ENCODE peak calls at places on chromosomes 4 and X, in nine cellular contexts. A is CD8-positive, alpha-beta T cell; Z is PC-3; R is uterus; L is endodermal cell; D is BE2C; J is OCI-LY7; V is transverse colon; Q is colonic mucosa. B is an unnamed sample. For H3K36me3, the result is how much of the 10 kb centered on the place peaks cover.

GRCh38 chrX:115344885-115345653 is 55.6 kb downstream of the LUZP4 start:
- DNase-seq in A (no peak), Z (peak), R (peak), L (peak), D (peak), J (no peak), V (peak), Q (peak), B (no peak)

GRCh38 chr4:7390906-7391636 is 43.7 kb downstream of the PSAPL1 start:
- DNase-seq in A (no peak), Z (no peak), R (no peak), L (peak), D (no peak), J (no peak), V (no peak), Q (no peak), B (no peak)

GRCh38 chr4:55808187-55808586 is 11.4 kb upstream of the EXOC1L start:
- DNase-seq in A (no peak), Z (no peak), R (no peak), L (no peak), D (peak), J (no peak), V (no peak), Q (no peak), B (no peak)

GRCh38 chrX:13055486-13055885 is 11.1 kb upstream of the FAM9C start:
- DNase-seq in A (no peak), Z (no peak), R (no peak), L (no peak), D (no peak), J (no peak), V (no peak), Q (no peak), B (no peak)

GRCh38 chrX:49053223-49054072 is 5.4 kb upstream of the CCDC120 start:
- DNase-seq in A (peak), Z (peak), R (peak), L (peak), D (peak), J (peak), V (peak), Q (no peak), B (peak)

GRCh38 chr4:30726090-30726668 is 6.0 kb downstream of the PCDH7 start:
- DNase-seq in A (no peak), Z (no peak), R (no peak), L (no peak), D (no peak), J (no peak), V (no peak), Q (no peak), B (no peak)

GRCh38 chr4:37827030-37827705 is 682 bp downstream of the PGM2 start:
- DNase-seq in A (no peak), Z (peak), R (peak), L (no peak), D (no peak), J (peak), V (peak), Q (peak), B (no peak)

GRCh38 chr4:121096629-121097028 is 24.3 kb upstream of the NDNF start:
- DNase-seq in A (no peak), Z (peak), R (no peak), L (no peak), D (no peak), J (peak), V (no peak), Q (no peak), B (no peak)

GRCh38 chr4:126614456-126614855 is 1018.3 kb upstream of the INTU start:
- DNase-seq in A (no peak), Z (no peak), R (no peak), L (no peak), D (no peak), J (no peak), V (no peak), Q (no peak), B (no peak)

GRCh38 chr4:145278341-145279121 is 98.1 kb upstream of the OTUD4 start:
- DNase-seq in A (no peak), Z (peak), R (no peak), L (no peak), D (no peak), J (no peak), V (no peak), Q (no peak), B (peak)

DNA sequence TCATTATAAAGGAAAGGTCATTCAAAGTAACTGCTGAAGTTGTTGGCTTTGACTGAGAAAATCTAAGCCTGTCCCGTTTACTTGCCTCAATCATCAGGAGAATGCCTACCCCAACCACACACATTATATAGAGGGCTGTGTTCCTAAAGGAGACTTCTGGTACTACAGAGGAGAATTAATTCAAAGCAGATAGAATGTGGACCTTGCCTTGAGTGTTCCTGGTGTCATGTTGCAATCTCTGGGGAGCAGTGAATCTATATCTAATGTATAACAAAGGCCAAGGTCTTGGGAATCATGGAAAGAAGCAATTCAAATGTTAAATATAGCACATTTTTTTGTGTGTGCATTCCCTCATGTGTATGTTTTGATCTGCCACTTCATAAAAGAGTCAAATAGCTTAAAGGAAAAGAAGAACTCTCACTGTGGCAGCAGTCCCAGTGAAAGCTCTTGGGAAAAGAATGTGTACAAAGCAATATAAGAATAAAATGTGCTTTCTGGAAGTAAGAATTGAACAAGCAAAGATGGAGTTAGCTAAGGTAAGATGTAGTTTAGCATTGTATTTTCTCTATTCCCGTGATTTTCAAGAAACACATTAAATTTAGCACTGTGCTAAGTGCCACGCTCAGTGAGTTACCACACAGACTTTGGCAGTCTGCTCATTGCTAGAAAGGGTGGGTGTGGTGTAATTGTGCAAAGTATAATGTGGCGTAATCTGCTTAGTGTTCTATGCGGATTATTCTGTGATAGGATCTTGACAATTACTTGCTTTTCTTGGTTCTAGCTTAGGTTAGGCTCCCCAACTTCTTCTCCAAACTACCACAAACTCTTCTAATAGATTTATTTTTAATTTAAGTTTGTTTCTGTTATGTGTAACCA is 13.7 kb downstream of the ADH6 start:
- DNase-seq in A (no peak), Z (no peak), R (peak), L (no peak), D (no peak), J (no peak), V (peak), Q (peak), B (no peak)
- TF ChIP-seq CTCF in A (no peak), Z (no peak), R (no peak), L (peak), D (peak), J (no peak), V (no peak), Q (no peak), B (no peak)

GRCh38 chr4:757111-757510 is 51.5 kb downstream of the PCGF3 start:
- DNase-seq in A (no peak), Z (no peak), R (no peak), L (no peak), D (no peak), J (no peak), V (no peak), Q (no peak), B (no peak)
- H3K36me3 ChIP-seq in A (under half), Z (under half), R (under half), L (half or more), D (under half), J (under half), V (under half), Q (under half), B (under half)

GRCh38 chr4:66351761-66352160 is 681.5 kb upstream of the EPHA5 start:
- DNase-seq in A (no peak), Z (peak), R (no peak), L (no peak), D (no peak), J (no peak), V (no peak), Q (no peak), B (no peak)
- TF ChIP-seq CTCF in A (no peak), Z (no peak), R (no peak), L (no peak), D (no peak), J (no peak), V (no peak), Q (no peak), B (no peak)

DNA sequence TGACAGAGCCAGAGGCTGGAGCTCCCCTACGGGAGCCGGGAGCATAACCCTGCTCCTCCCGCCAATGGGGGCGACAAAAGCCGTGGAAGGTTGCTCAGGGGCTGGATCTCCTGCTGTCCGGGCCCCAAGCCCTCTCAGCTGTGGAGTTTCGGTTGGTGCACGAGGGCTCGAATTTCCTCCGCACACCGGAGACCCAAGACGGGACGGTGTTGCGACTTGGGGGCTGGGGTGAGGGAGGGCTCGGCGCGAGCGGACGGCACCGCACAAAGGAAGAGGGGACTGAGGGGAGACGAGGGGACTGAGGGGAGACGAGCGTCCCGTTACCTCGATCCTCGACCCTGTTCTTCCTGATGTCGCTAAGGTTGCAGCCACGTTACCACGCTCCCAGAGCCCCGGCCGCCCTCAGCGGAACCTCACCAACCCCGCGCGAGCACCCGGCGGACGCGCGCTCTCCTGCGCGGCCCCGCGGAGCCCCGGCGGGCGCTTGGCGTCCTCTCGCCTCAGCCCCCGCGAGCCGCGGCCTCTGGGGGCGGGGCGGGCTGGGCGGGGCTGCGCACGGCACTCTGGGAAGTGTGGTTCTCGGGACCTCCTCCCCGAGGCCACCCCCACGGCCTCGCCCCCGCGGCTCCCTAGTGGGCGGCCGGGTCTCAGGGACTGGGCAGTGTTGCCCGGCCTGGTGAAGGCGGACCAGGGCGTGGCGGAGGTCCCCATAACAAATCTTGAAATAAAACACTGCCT is at the start of gene KLHL8:
- DNase-seq in A (peak), Z (peak), R (peak), L (peak), D (peak), J (peak), V (peak), Q (peak), B (peak)
- H3K36me3 ChIP-seq in A (under half), Z (under half), R (under half), L (under half), D (under half), J (under half), V (under half), Q (under half), B (under half)

GRCh38 chr4:17884511-17884910 is 73.7 kb downstream of the NCAPG start:
- DNase-seq in A (no peak), Z (no peak), R (no peak), L (no peak), D (no peak), J (no peak), V (no peak), Q (no peak), B (no peak)

GRCh38 chr4:17889692-17890091 is 78.9 kb downstream of the NCAPG start:
- DNase-seq in A (no peak), Z (no peak), R (no peak), L (no peak), D (no peak), J (no peak), V (no peak), Q (no peak), B (no peak)

DNA sequence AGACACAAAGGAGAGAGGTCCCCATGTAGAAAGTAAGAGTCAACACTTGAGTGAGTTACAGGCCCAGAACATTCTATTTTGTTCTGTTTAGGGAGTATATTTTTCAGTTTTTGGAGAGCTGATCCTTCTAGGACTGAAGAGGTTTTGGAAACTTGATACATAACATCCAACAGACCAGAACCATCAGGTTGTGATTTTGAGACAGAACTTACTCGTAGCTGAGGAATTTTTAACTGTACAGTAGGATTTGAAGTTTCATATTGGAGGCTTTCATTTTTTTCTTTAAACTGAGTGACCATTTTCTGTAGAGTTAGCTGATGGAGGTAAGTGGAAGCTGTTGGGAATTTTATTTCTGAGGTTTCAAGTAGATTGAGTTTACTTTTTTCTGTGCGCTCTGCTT is 73.3 kb downstream of the NCAPG start:
- DNase-seq in A (no peak), Z (no peak), R (no peak), L (no peak), D (no peak), J (no peak), V (no peak), Q (no peak), B (no peak)
- TF ChIP-seq CTCF in A (no peak), Z (no peak), R (no peak), L (no peak), D (no peak), J (no peak), V (no peak), Q (no peak), B (no peak)

GRCh38 chrX:2831471-2832228 is 2.9 kb downstream of the GYG2 start:
- DNase-seq in A (no peak), Z (no peak), R (no peak), L (peak), D (no peak), J (no peak), V (no peak), Q (no peak), B (no peak)
- H3K36me3 ChIP-seq in A (under half), Z (under half), R (under half), L (under half), D (under half), J (under half), V (under half), Q (under half), B (under half)

B was measured in GM06990.